ENCODE peak calls at places on chromosomes 13 and 19, in seven cellular contexts. I is body of pancreas, S is IMR-90, B is A549, O is thyroid gland, Y is breast epithelium, C is K562. Q is an unnamed sample.

GRCh38 chr13:53129864-53130393 is 101.3 kb downstream of the OLFM4 start:
- DNase-seq in C (no peak), Y (no peak), B (no peak), S (no peak), I (no peak), O (no peak), Q (no peak)

GRCh38 chr19:37929512-37929911 is 22.5 kb downstream of the SIPA1L3 start:
- DNase-seq in C (no peak), B (no peak), O (no peak), S (no peak), I (no peak), Y (no peak), Q (no peak)

GRCh38 chr19:17052439-17052838 is 22.8 kb downstream of the HAUS8 start:
- DNase-seq in B (no peak), O (peak; percentile 33), I (peak; percentile 42), Y (no peak), C (no peak), S (peak; percentile 59), Q (peak; percentile 35)

GRCh38 chr13:26942184-26942583 is 181.6 kb upstream of the GPR12 start:
- DNase-seq in C (no peak), Y (no peak), B (no peak), S (no peak), O (no peak), I (no peak), Q (no peak)

GRCh38 chr19:52492991-52493470 is 34.4 kb upstream of the ZNF808 start:
- DNase-seq in Y (no peak), O (peak; percentile 68), C (no peak), I (no peak), S (no peak), B (no peak), Q (peak; percentile 13)

GRCh38 chr19:45766919-45767346 is 2.1 kb downstream of the SIX5 start:
- DNase-seq in C (no peak), I (no peak), B (no peak), Y (no peak), S (peak; percentile 16), O (peak; percentile 46), Q (no peak)

GRCh38 chr13:37127706-37128241 is 22.3 kb upstream of the CSNK1A1L start:
- DNase-seq in I (no peak), B (no peak), C (no peak), Y (no peak), S (peak; percentile 94), O (no peak), Q (no peak)

GRCh38 chr19:6767357-6768235 is at the start of gene SH2D3A:
- DNase-seq in O (peak; percentile 94), Y (peak; percentile 94), B (peak; percentile 77), C (peak; percentile 97), I (peak; percentile 97), S (peak; percentile 15), Q (peak; percentile 40)

GRCh38 chr13:90926459-90926858 is 421.0 kb upstream of the MIR17HG start:
- DNase-seq in I (no peak), B (no peak), O (no peak), S (no peak), C (no peak), Y (no peak), Q (no peak)

DNA sequence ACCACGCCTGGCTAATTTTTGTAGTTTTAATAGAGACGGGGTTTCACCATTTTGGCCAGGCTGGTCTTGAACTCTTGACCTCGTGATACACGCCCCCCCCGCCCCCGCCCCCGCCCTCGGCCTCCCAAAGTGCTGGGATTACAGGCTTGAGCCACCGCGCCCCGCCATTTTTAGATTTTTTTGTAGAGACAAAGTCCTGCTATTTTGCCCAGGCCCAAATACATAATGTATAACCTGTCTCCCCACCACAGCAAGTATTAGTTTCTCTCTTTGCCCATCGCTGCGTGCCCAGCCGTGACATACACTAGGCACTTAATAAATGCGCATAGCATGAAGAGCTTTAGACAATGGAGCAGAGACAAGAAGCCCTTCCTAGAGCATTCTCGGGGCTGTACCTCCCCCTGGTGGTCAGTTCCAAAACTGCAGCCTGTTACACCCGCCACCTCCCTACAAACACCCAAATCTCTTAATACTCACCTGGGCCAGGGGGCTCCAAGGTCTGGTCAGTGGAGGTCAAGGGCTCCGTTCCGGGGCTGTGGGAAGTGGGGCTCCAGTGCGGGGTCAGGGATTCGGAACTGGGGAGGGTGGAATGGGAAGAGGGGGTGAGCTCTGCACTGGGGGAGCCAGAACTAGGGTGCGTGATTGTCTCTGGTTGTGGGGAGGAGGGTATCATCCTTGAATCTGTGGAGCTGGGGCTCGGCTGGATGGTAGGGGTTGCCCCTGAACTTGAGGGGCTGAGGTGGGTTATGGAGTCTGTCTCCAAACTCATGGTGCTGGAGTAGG is 22.5 kb downstream of the IQCN start:
- DNase-seq in B (peak; percentile 53), I (peak; percentile 83), O (peak; percentile 72), Y (peak; percentile 61), S (peak; percentile 63), C (peak; percentile 77), Q (peak; percentile 75)
- TF ChIP-seq POLR2A in B (no peak), I (no peak), O (no peak), Y (no peak), S (peak; percentile 48), C (no peak), Q (no peak)

DNA sequence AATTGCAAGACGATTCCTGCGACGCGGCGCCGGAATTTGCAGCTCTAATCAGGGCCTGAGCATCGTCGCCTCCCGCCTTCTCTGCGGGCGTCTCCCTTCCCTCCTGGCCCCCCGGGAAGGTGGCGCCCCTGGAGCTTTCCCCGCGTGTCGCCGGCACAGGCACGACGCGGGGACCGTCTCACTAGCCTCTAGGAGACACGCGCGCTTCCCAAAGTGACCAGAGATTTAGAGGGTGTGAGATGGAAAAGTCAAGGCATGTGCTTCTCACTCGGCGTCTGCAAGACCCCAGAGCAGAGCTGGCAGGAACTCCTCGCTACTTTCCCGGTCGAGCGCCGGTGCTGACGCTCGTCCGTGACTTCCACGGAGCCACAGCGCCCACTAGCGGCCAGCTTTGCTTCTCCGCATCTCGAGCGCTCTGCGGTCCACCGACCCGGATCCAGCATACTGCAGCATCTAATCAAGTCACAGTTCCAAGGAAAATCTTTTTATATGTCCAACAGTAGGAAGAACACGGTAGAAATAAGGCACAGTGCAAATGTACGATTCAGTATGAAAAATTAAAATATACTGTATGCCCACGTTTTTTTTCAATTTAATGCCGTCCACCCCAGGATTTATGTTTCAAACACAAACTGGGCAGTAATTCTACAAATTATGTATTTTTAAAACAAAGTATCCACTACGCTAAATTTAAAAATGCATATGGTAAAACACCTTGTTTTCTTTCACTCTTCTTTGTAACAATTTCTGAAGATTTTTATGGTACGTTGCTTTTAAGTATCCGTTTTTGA is 977 bp upstream of the EFNB2 start:
- DNase-seq in O (peak; percentile 93), Y (peak; percentile 67), B (peak; percentile 62), I (peak; percentile 90), S (peak; percentile 83), C (peak; percentile 62), Q (peak; percentile 85)
- H3K27ac ChIP-seq in O (peak overlapping the region; percentile 59), Y (peak overlapping the region; percentile 77), B (peak overlapping the region; percentile 56), I (no peak overlapping the region), S (no peak overlapping the region), C (no peak overlapping the region), Q (peak overlapping the region; percentile 54)

GRCh38 chr19:43310221-43310620 is 40.9 kb upstream of the PSG9 start:
- DNase-seq in Y (no peak), C (no peak), B (no peak), S (no peak), O (no peak), I (no peak), Q (no peak)
- H3K4me1 ChIP-seq in Y (no peaks in the 10 kb centered on the region), C (no peaks in the 10 kb centered on the region), B (no peaks in the 10 kb centered on the region), S (no peaks in the 10 kb centered on the region), O (no peaks in the 10 kb centered on the region), I (no peaks in the 10 kb centered on the region), Q (no peaks in the 10 kb centered on the region)

GRCh38 chr19:5292843-5293606 is 47.6 kb downstream of the PTPRS start:
- DNase-seq in C (peak; percentile 98), O (peak; percentile 70), Y (peak; percentile 57), S (peak; percentile 65), B (peak; percentile 77), I (peak; percentile 66), Q (peak; percentile 70)
- TF ChIP-seq POLR2A in C (no peak), O (peak; percentile 76), Y (no peak), S (peak; percentile 83), B (peak; percentile 26), I (peak; percentile 35), Q (no peak)

DNA sequence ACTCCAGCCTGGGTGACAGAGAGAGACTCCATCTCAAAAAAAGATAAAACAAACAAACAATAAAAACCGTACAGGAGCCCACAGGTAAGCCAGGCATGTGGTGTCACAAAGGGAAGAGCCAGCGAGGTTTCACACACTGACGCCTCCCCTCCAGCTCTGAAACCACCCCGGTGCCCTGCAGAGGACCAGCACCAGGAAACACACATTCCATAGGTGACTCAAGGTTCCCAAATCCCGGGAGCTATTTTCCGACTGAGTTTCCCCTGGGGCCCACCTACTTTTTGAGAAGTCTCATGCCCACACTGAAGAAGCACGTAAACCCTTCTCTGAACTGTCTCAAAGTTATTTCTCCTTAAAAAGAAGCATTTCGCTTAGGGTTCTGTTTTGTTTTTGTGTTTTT is 40.3 kb downstream of the RHPN2 start:
- DNase-seq in Y (peak; percentile 35), I (no peak), O (no peak), S (no peak), B (no peak), C (no peak), Q (no peak)
- H3K27ac ChIP-seq in Y (peak overlapping the region; percentile 60), I (no peak overlapping the region), O (no peak overlapping the region), S (no peak overlapping the region), B (peak overlapping the region; percentile 30), C (no peak overlapping the region), Q (no peak overlapping the region)

DNA sequence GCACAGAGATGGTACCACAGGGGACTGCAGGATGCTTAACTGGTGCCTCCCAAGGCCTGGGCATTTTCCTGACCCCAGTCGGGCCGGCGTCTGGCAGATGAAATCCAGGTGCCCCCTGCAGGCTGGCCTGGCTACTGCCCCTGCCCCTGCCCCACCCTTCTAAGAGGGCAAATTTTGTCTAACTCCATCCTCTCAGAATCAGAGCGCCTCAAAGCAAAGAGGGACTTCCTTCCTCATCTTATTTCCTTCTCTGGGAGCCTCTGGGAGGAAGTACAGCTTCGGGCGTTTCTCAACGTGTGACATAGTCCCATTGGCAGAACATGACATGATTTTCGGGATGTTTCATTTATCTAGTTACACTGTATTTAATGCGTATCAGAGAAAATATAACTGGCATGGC is 2.7 kb downstream of the PRKACA start:
- DNase-seq in C (peak; percentile 41), Y (no peak), O (peak; percentile 30), I (peak; percentile 62), S (no peak), B (peak; percentile 48), Q (no peak)
- H3K4me1 ChIP-seq in C (peaks cover 64% of the 10 kb centered on the region), Y (peaks cover 30% of the 10 kb centered on the region), O (peaks cover 39% of the 10 kb centered on the region), I (peaks cover 59% of the 10 kb centered on the region), S (peaks cover 26% of the 10 kb centered on the region), B (peaks cover 31% of the 10 kb centered on the region), Q (peaks cover 39% of the 10 kb centered on the region)

DNA sequence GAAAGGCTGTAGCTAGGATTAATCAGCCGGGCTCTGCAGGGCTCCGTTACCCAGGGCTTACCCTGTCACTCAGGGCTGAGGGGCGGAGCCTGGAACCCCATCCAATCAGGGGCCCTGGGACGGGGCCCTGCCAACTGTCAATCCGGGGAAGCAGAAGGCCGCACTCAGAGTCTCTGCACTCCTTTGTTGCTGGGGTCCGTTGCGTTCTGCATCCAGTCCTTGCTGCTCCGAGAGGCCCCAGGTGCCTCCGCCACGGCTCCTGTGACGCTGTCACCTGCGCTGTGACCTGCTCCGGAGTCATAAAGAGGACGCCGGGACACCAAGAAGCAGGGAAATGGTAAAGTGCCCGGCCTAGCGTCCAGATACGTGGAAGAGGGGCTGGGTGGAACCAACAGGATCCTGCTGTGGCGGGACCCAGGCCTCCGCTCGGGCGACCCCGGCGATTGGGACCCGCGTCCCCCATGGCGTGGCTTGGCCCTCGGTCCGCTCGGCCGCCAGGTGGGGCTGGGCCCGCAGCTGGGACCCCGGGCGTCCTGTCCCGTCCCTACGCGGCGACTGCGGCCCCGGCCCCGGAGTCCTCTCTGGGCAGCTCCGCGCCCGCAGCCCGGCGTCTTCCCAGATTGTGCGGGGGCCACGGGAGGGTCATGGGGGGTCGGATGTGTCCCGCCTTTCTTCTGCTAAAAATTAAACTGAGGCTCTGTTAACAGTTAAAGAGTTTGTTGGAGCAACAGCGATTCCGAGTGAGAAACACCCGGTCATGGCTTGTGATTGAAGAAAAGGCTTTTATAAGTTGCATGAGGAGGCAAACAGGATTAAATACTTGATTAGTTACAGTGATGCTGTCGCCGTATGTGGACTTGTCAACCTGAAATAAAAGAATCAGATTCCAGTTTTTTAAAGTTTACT is at the start of gene ZNF491:
- DNase-seq in S (peak; percentile 87), Y (peak; percentile 82), O (peak; percentile 98), I (peak; percentile 93), B (no peak), C (peak; percentile 82), Q (peak; percentile 91)
- TF ChIP-seq POLR2A in S (peak; percentile 52), Y (no peak), O (peak; percentile 94), I (peak; percentile 83), B (no peak), C (no peak), Q (peak; percentile 79)

Q was measured in uterus.